ENCODE peak calls at places on chromosomes 4 and X, in five cellular contexts. C is neural crest cell, Y is uterus, R is HFF-Myc, I is breast epithelium. P is an unnamed sample.

GRCh38 chr4:92047209-92047877 is 256.4 kb upstream of the GRID2 start:
- DNase-seq in C (no peak), Y (no peak), I (no peak), R (no peak), P (no peak)

GRCh38 chr4:1477045-1477905 is 71.0 kb upstream of the NKX1-1 start:
- DNase-seq in I (peak), R (no peak), Y (peak), C (no peak), P (no peak)

GRCh38 chr4:173135241-173135847 is 33.3 kb upstream of the GALNT7 start:
- DNase-seq in Y (no peak), R (no peak), I (no peak), C (no peak), P (no peak)

GRCh38 chr4:37792241-37792640 is 34.2 kb upstream of the PGM2 start:
- DNase-seq in R (no peak), Y (no peak), I (no peak), C (no peak), P (no peak)

GRCh38 chrX:24253030-24253429 is 60.8 kb downstream of the SUPT20HL2 start:
- DNase-seq in R (no peak), C (no peak), I (no peak), Y (no peak), P (no peak)

GRCh38 chr4:169116270-169116901 is 106.3 kb upstream of the CBR4 start:
- DNase-seq in C (no peak), Y (no peak), R (no peak), I (no peak), P (no peak)

GRCh38 chrX:1212532-1212931 is at the start of gene CRLF2:
- DNase-seq in Y (no peak), I (no peak), C (no peak), R (no peak), P (no peak)

GRCh38 chr4:90027565-90027964 is 99.6 kb upstream of the CCSER1 start:
- DNase-seq in C (no peak), R (no peak), Y (no peak), I (no peak), P (no peak)

GRCh38 chr4:101693842-101694398 is 96.6 kb upstream of the BANK1 start:
- DNase-seq in C (no peak), R (no peak), I (no peak), Y (no peak), P (no peak)

GRCh38 chr4:156475322-156475721 is 496.3 kb downstream of the PDGFC start:
- DNase-seq in Y (no peak), C (no peak), R (peak), I (no peak), P (peak)

GRCh38 chr4:151359576-151359975 is 34.2 kb upstream of the SH3D19 start:
- DNase-seq in C (no peak), R (no peak), Y (no peak), I (no peak), P (no peak)

GRCh38 chr4:162163892-162164759 is at the start of gene FSTL5:
- DNase-seq in C (peak), Y (no peak), I (no peak), R (peak), P (peak)

GRCh38 chrX:47796433-47796906 is 40.2 kb upstream of the ZNF81 start:
- DNase-seq in R (no peak), C (no peak), I (no peak), Y (no peak), P (no peak)

GRCh38 chr4:84582988-84583870 is at the start of gene CDS1:
- DNase-seq in Y (no peak), R (no peak), I (peak), C (peak), P (peak)

GRCh38 chrX:80876877-80877276 is 67.2 kb upstream of the BRWD3 start:
- DNase-seq in R (no peak), C (no peak), I (no peak), Y (no peak), P (no peak)

GRCh38 chrX:81729269-81729777 is 527.4 kb downstream of the SH3BGRL start:
- DNase-seq in C (no peak), R (no peak), Y (no peak), I (no peak), P (no peak)

GRCh38 chr4:184588893-184589292 is 60.4 kb downstream of the CASP3 start:
- DNase-seq in Y (no peak), R (no peak), I (no peak), C (no peak), P (no peak)

GRCh38 chr4:77175201-77175610 is 18.2 kb downstream of the CCNG2 start:
- DNase-seq in C (no peak), I (no peak), R (no peak), Y (no peak), P (no peak)

GRCh38 chr4:70842761-70843435 is 3.2 kb upstream of the GRSF1 start:
- DNase-seq in I (no peak), C (no peak), Y (no peak), R (no peak), P (no peak)

GRCh38 chr4:6024450-6024960 is 6.3 kb upstream of the C4orf50 start:
- DNase-seq in I (no peak), Y (no peak), C (no peak), R (no peak), P (no peak)

GRCh38 chr4:1602621-1603412 is 81.3 kb downstream of the FAM53A start:
- DNase-seq in Y (no peak), I (no peak), C (no peak), R (no peak), P (no peak)

GRCh38 chr4:123674752-123675151 is 278.2 kb downstream of the SPRY1 start:
- DNase-seq in C (no peak), R (no peak), Y (no peak), I (no peak), P (no peak)

GRCh38 chr4:64756016-64756415 is 346.8 kb upstream of the TECRL start:
- DNase-seq in R (no peak), I (no peak), C (no peak), Y (no peak), P (no peak)

GRCh38 chrX:69070949-69071650 is 94.2 kb downstream of the PJA1 start:
- DNase-seq in I (no peak), Y (peak), C (no peak), R (no peak), P (no peak)

GRCh38 chr4:119731778-119732177 is 103.2 kb upstream of the PDE5A start:
- DNase-seq in R (no peak), C (no peak), Y (no peak), I (no peak), P (no peak)

GRCh38 chrX:2266445-2267349 is 234.1 kb downstream of the DHRSX start:
- DNase-seq in Y (no peak), R (no peak), C (no peak), I (no peak), P (no peak)

GRCh38 chr4:10963958-10964705 is 279.6 kb upstream of the CLNK start:
- DNase-seq in C (no peak), R (no peak), I (no peak), Y (no peak), P (no peak)

GRCh38 chr4:145829629-145830395 is 108.8 kb downstream of the ZNF827 start:
- DNase-seq in R (no peak), Y (no peak), C (no peak), I (no peak), P (no peak)

GRCh38 chrX:9995855-9996339 is 28.7 kb downstream of the CLDN34 start:
- DNase-seq in I (peak), R (no peak), C (peak), Y (peak), P (peak)

GRCh38 chr4:8414377-8414776 is 26.1 kb downstream of the ACOX3 start:
- DNase-seq in R (no peak), C (no peak), Y (no peak), I (no peak), P (no peak)

GRCh38 chr4:156571146-156571545 is 400.5 kb downstream of the PDGFC start:
- DNase-seq in Y (no peak), C (no peak), R (no peak), I (no peak), P (no peak)

GRCh38 chrX:104564921-104565703 is 887 bp upstream of the IL1RAPL2 start:
- DNase-seq in C (no peak), Y (no peak), R (no peak), I (no peak), P (no peak)

GRCh38 chrX:2485460-2485753 is 15.4 kb downstream of the DHRSX start:
- DNase-seq in I (no peak), Y (no peak), R (peak), C (no peak), P (no peak)

GRCh38 chr4:165874072-165874798 is 1.2 kb downstream of the TLL1 start:
- DNase-seq in R (no peak), Y (no peak), C (peak), I (no peak), P (peak)

GRCh38 chrX:7170903-7171302 is 22.9 kb upstream of the PUDP start:
- DNase-seq in Y (no peak), C (no peak), I (no peak), R (no peak), P (peak)
- TF ChIP-seq CTCF in Y (no peak), C (peak), I (no peak), R (peak), P (peak)

GRCh38 chr4:185683896-185684295 is 128.1 kb downstream of the SORBS2 start:
- DNase-seq in C (no peak), I (no peak), R (no peak), Y (no peak), P (no peak)

GRCh38 chr4:185681604-185682003 is 130.4 kb downstream of the SORBS2 start:
- DNase-seq in R (no peak), C (no peak), I (no peak), Y (no peak), P (no peak)

GRCh38 chr4:185682236-185682635 is 129.8 kb downstream of the SORBS2 start:
- DNase-seq in C (no peak), R (no peak), Y (no peak), I (no peak), P (no peak)

GRCh38 chr4:185685804-185686203 is 126.2 kb downstream of the SORBS2 start:
- DNase-seq in Y (no peak), R (no peak), I (no peak), C (no peak), P (no peak)

DNA sequence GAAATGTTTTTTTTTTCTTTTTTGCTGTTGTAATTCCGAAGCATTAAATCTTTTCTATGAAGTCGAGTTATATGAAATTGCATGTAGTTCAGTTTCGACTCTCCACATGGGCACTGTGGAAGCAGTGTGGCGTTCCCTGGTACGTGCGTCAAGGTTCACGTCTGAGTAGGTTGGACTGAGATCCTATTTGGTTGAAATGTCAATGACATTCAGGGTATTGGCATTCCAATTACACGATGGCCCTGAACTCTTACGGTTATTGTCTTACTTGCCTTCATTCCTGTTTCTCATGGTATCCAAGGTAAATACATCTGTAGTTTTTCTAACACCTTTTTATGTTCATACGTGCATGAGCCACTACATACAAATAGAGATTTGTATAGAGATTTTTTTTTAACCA is 128.8 kb downstream of the SORBS2 start:
- DNase-seq in Y (no peak), C (no peak), R (no peak), I (no peak), P (no peak)
- TF ChIP-seq CTCF in Y (no peak), C (no peak), R (no peak), I (no peak), P (no peak)

DNA sequence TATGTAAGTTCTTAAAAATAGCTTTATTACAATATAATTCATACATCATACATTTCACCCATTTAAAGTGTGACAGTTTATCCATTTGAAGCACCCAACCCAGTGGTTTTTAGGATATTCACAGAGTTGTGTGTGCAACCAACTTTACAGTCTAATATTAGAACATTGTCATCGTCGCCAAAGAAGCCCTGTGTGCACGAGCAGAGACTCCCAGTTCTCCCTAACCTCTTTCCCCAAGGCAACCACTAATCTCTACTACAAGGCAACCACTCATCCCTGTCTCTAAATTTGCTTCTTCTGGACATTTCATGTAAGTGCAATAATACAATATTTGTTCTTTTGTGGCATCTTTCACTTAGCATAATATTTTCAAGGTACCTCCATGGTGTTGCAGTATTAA is 47.7 kb downstream of the CLDN22 start:
- DNase-seq in C (no peak), R (no peak), Y (no peak), I (no peak), P (no peak)
- TF ChIP-seq CTCF in C (no peak), R (no peak), Y (no peak), I (no peak), P (no peak)

DNA sequence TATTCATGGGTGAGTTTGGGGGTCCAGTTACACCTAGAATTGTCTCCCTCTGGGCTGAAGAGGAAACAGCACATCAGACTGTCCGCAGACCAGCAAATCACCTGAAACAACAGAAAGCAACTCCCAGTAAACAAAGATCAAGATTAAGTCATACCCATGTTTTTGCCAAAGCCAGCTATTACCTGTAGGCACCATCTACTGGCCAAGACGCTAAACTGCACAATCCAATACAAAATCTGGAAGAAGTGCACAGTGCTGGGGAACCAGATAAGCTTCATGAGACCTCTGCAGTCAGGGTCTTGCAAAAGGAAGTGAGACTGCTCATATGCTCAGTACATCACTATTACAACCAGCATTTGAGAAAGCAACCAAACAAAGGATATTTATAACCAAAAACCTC is 157.5 kb upstream of the ITM2A start:
- DNase-seq in Y (no peak), C (no peak), I (no peak), R (no peak), P (peak)
- TF ChIP-seq CTCF in Y (no peak), C (peak), I (no peak), R (no peak), P (peak)

GRCh38 chrX:78042601-78043000 is 61.4 kb upstream of the PGK1 start:
- DNase-seq in C (no peak), R (no peak), I (no peak), Y (no peak), P (no peak)
- TF ChIP-seq CTCF in C (no peak), R (no peak), I (no peak), Y (no peak), P (no peak)

GRCh38 chrX:72545990-72546389 is 26.7 kb downstream of the HDAC8 start:
- DNase-seq in R (no peak), C (no peak), Y (no peak), I (no peak), P (no peak)
- TF ChIP-seq CTCF in R (no peak), C (no peak), Y (no peak), I (no peak), P (no peak)

GRCh38 chr4:153026947-153027346 is 90.8 kb downstream of the FHDC1 start:
- DNase-seq in R (no peak), Y (no peak), C (no peak), I (no peak), P (no peak)
- TF ChIP-seq CTCF in R (no peak), Y (no peak), C (no peak), I (no peak), P (no peak)

DNA sequence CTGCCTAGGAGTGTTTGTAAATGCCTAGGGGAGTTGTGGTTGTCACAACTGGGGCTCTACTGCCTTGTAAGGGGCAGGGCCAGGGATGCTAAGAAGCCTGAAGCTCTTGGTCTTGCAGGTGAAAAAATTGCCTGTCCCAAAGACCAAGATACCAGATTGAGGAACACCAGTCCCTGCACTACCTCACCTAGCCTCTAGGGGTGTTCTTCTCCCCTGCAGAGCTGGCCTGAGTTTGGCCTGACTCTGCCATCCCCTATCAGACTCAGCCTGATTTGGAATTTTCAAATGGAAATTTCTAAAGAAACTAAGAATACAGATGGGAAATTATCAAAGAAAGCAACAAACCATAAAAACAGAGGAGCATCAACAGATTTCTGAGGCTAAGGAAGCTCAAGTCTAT is 90.4 kb downstream of the ZC4H2 start:
- DNase-seq in R (no peak), C (no peak), I (no peak), Y (no peak), P (peak)
- TF ChIP-seq CTCF in R (peak), C (peak), I (no peak), Y (no peak), P (peak)

DNA sequence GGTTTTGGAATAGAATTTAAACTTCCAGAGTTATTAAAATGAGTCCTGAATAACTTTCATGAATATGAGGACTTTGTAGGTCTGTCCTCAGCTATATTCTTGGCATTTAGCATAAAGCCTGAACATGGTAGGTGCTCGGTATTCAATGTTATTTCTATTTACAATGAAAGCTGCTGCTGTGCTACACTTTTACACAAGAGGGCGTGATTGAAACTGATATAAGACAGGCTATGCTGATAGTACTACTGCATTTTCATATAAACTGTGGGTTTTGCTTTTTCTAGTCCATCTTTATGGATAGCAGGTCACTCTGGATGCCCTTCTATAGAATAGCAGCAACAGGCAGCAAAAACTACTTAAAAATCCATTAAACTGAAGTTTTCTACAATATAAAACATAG is 12.3 kb upstream of the GNPDA2 start:
- DNase-seq in I (no peak), Y (no peak), R (no peak), C (no peak), P (no peak)
- TF ChIP-seq CTCF in I (no peak), Y (no peak), R (peak), C (peak), P (no peak)

P was measured in endothelial cell.